ENCODE peak calls at places on chromosomes 13 and 19, in six cellular contexts. One of them, this sample, is unnamed. For H3K4me1, the result is how much of the 10 kb centered on the place peaks cover.

GRCh38 chr13:99873141-99873540 is 98.4 kb downstream of the ZIC5 start:
- DNase-seq in CD8-positive, alpha-beta T cell: no peak
- DNase-seq in fibroblast of lung: no peak
- DNase-seq in tibial artery: no peak
- DNase-seq in neural progenitor cell: no peak
- DNase-seq in Peyer's patch: no peak
- DNase-seq in this sample: no peak

GRCh38 chr13:77479326-77479725 is 56.2 kb upstream of the SCEL start:
- DNase-seq in CD8-positive, alpha-beta T cell: no peak
- DNase-seq in Peyer's patch: no peak
- DNase-seq in fibroblast of lung: no peak
- DNase-seq in neural progenitor cell: no peak
- DNase-seq in tibial artery: no peak
- DNase-seq in this sample: no peak

GRCh38 chr13:75505327-75505726 is 23.4 kb upstream of the TBC1D4 start:
- DNase-seq in tibial artery: no peak
- DNase-seq in neural progenitor cell: no peak
- DNase-seq in fibroblast of lung: no peak
- DNase-seq in CD8-positive, alpha-beta T cell: no peak
- DNase-seq in Peyer's patch: no peak
- DNase-seq in this sample: no peak

GRCh38 chr13:111874981-111875380 is 192.0 kb upstream of the SOX1 start:
- DNase-seq in tibial artery: peak
- DNase-seq in neural progenitor cell: no peak
- DNase-seq in CD8-positive, alpha-beta T cell: no peak
- DNase-seq in Peyer's patch: no peak
- DNase-seq in fibroblast of lung: no peak
- DNase-seq in this sample: no peak

GRCh38 chr13:51525567-51526165 is 58.6 kb upstream of the WDFY2 start:
- DNase-seq in Peyer's patch: no peak
- DNase-seq in tibial artery: no peak
- DNase-seq in fibroblast of lung: no peak
- DNase-seq in neural progenitor cell: no peak
- DNase-seq in CD8-positive, alpha-beta T cell: no peak
- DNase-seq in this sample: no peak

GRCh38 chr13:50230365-50230978 is 215.2 kb downstream of the KCNRG start:
- DNase-seq in neural progenitor cell: no peak
- DNase-seq in CD8-positive, alpha-beta T cell: no peak
- DNase-seq in fibroblast of lung: peak
- DNase-seq in Peyer's patch: no peak
- DNase-seq in tibial artery: no peak
- DNase-seq in this sample: peak

GRCh38 chr13:59533561-59534337 is 630.0 kb downstream of the DIAPH3 start:
- DNase-seq in CD8-positive, alpha-beta T cell: no peak
- DNase-seq in neural progenitor cell: no peak
- DNase-seq in fibroblast of lung: no peak
- DNase-seq in tibial artery: no peak
- DNase-seq in Peyer's patch: no peak
- DNase-seq in this sample: no peak

GRCh38 chr19:10270616-10271394 is at the start of gene ICAM1:
- DNase-seq in fibroblast of lung: peak
- DNase-seq in CD8-positive, alpha-beta T cell: peak
- DNase-seq in tibial artery: peak
- DNase-seq in neural progenitor cell: peak
- DNase-seq in Peyer's patch: peak
- DNase-seq in this sample: peak

GRCh38 chr13:112688560-112689497 is 1.0 kb upstream of the ATP11A start:
- DNase-seq in CD8-positive, alpha-beta T cell: no peak
- DNase-seq in fibroblast of lung: peak
- DNase-seq in tibial artery: peak
- DNase-seq in Peyer's patch: peak
- DNase-seq in neural progenitor cell: peak
- DNase-seq in this sample: peak

GRCh38 chr13:113938716-113939115 is 35.2 kb downstream of the C13orf46 start:
- DNase-seq in tibial artery: no peak
- DNase-seq in fibroblast of lung: peak
- DNase-seq in neural progenitor cell: no peak
- DNase-seq in CD8-positive, alpha-beta T cell: no peak
- DNase-seq in Peyer's patch: no peak
- DNase-seq in this sample: no peak

GRCh38 chr19:737591-738093 is 13.3 kb upstream of the MISP start:
- DNase-seq in CD8-positive, alpha-beta T cell: peak
- DNase-seq in fibroblast of lung: peak
- DNase-seq in tibial artery: no peak
- DNase-seq in neural progenitor cell: peak
- DNase-seq in Peyer's patch: peak
- DNase-seq in this sample: peak

GRCh38 chr13:98827449-98827848 is 75.0 kb upstream of the SLC15A1 start:
- DNase-seq in Peyer's patch: no peak
- DNase-seq in neural progenitor cell: peak
- DNase-seq in CD8-positive, alpha-beta T cell: no peak
- DNase-seq in fibroblast of lung: no peak
- DNase-seq in tibial artery: no peak
- DNase-seq in this sample: peak

GRCh38 chr13:33262069-33262487 is 23.5 kb downstream of the STARD13 start:
- DNase-seq in fibroblast of lung: no peak
- DNase-seq in neural progenitor cell: peak
- DNase-seq in tibial artery: no peak
- DNase-seq in CD8-positive, alpha-beta T cell: no peak
- DNase-seq in Peyer's patch: peak
- DNase-seq in this sample: no peak

GRCh38 chr19:45057444-45057843 is 18.6 kb downstream of the CLASRP start:
- DNase-seq in CD8-positive, alpha-beta T cell: no peak
- DNase-seq in tibial artery: no peak
- DNase-seq in Peyer's patch: no peak
- DNase-seq in neural progenitor cell: no peak
- DNase-seq in fibroblast of lung: no peak
- DNase-seq in this sample: no peak

GRCh38 chr13:59099182-59099950 is 1064.4 kb downstream of the DIAPH3 start:
- DNase-seq in neural progenitor cell: peak
- DNase-seq in Peyer's patch: no peak
- DNase-seq in tibial artery: no peak
- DNase-seq in CD8-positive, alpha-beta T cell: no peak
- DNase-seq in fibroblast of lung: peak
- DNase-seq in this sample: no peak

GRCh38 chr19:43229315-43229714 is 23.9 kb upstream of the PSG4 start:
- DNase-seq in neural progenitor cell: no peak
- DNase-seq in CD8-positive, alpha-beta T cell: no peak
- DNase-seq in Peyer's patch: no peak
- DNase-seq in fibroblast of lung: no peak
- DNase-seq in tibial artery: no peak
- DNase-seq in this sample: peak

GRCh38 chr13:73722120-73722519 is 412.1 kb downstream of the KLF12 start:
- DNase-seq in CD8-positive, alpha-beta T cell: no peak
- DNase-seq in Peyer's patch: no peak
- DNase-seq in neural progenitor cell: no peak
- DNase-seq in tibial artery: no peak
- DNase-seq in fibroblast of lung: peak
- DNase-seq in this sample: no peak

GRCh38 chr13:113119822-113120189 is 2.8 kb upstream of the F10 start:
- DNase-seq in CD8-positive, alpha-beta T cell: no peak
- DNase-seq in Peyer's patch: no peak
- DNase-seq in fibroblast of lung: no peak
- DNase-seq in tibial artery: no peak
- DNase-seq in neural progenitor cell: no peak
- DNase-seq in this sample: no peak

GRCh38 chr13:19586904-19587634 is 25.7 kb upstream of the TPTE2 start:
- DNase-seq in neural progenitor cell: no peak
- DNase-seq in fibroblast of lung: peak
- DNase-seq in Peyer's patch: peak
- DNase-seq in tibial artery: no peak
- DNase-seq in CD8-positive, alpha-beta T cell: peak
- DNase-seq in this sample: no peak

GRCh38 chr13:27201661-27202060 is 30.1 kb upstream of the USP12 start:
- DNase-seq in fibroblast of lung: peak
- DNase-seq in Peyer's patch: no peak
- DNase-seq in neural progenitor cell: no peak
- DNase-seq in CD8-positive, alpha-beta T cell: no peak
- DNase-seq in tibial artery: no peak
- DNase-seq in this sample: no peak

GRCh38 chr13:41552031-41552430 is 94.7 kb downstream of the RGCC start:
- DNase-seq in neural progenitor cell: no peak
- DNase-seq in fibroblast of lung: no peak
- DNase-seq in Peyer's patch: no peak
- DNase-seq in CD8-positive, alpha-beta T cell: no peak
- DNase-seq in tibial artery: no peak
- DNase-seq in this sample: no peak
- H3K4me1 ChIP-seq in neural progenitor cell: under half
- H3K4me1 ChIP-seq in fibroblast of lung: under half
- H3K4me1 ChIP-seq in Peyer's patch: under half
- H3K4me1 ChIP-seq in CD8-positive, alpha-beta T cell: under half
- H3K4me1 ChIP-seq in tibial artery: under half
- H3K4me1 ChIP-seq in this sample: under half

GRCh38 chr13:94431987-94432386 is 47.5 kb downstream of the DCT start:
- DNase-seq in fibroblast of lung: no peak
- DNase-seq in tibial artery: no peak
- DNase-seq in Peyer's patch: no peak
- DNase-seq in neural progenitor cell: no peak
- DNase-seq in CD8-positive, alpha-beta T cell: no peak
- DNase-seq in this sample: no peak

GRCh38 chr13:94431569-94431968 is 47.9 kb downstream of the DCT start:
- DNase-seq in CD8-positive, alpha-beta T cell: no peak
- DNase-seq in tibial artery: no peak
- DNase-seq in fibroblast of lung: peak
- DNase-seq in neural progenitor cell: no peak
- DNase-seq in Peyer's patch: no peak
- DNase-seq in this sample: peak

GRCh38 chr13:94433055-94433947 is 46.2 kb downstream of the DCT start:
- DNase-seq in CD8-positive, alpha-beta T cell: no peak
- DNase-seq in neural progenitor cell: peak
- DNase-seq in fibroblast of lung: no peak
- DNase-seq in tibial artery: no peak
- DNase-seq in Peyer's patch: peak
- DNase-seq in this sample: peak

DNA sequence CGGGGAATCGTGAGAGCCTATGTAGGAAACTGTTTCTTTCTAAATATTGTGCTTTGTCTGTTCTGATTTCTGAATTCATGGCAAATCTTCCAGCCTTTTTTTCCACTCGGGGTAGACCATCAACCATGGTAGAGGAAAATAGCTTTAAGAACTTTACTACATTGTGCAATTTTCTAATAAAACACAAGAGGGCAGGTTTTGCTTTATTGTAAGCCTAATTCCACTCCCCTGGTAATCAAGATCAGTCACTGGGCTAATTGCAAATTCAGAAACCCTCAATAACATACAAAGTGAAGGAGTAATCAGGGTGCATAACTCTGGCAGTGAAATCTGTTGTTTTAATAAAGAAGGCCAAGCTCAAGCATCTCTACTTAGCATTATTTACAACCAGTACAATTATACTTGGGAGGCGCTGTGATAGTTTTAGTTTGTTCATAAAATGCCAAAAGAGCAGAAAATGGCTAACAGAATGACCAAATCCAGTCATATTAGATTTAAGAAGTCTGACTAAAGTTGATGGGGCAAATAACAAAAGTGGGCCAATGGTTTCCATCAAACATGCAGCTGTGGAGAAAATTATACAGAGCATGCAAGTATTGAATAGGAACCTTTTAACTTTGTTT is 43.8 kb downstream of the DCT start:
- DNase-seq in CD8-positive, alpha-beta T cell: no peak
- DNase-seq in fibroblast of lung: peak
- DNase-seq in tibial artery: no peak
- DNase-seq in neural progenitor cell: peak
- DNase-seq in Peyer's patch: no peak
- DNase-seq in this sample: peak
- H3K27ac ChIP-seq in CD8-positive, alpha-beta T cell: no peak
- H3K27ac ChIP-seq in fibroblast of lung: no peak
- H3K27ac ChIP-seq in tibial artery: no peak
- H3K27ac ChIP-seq in neural progenitor cell: no peak
- H3K27ac ChIP-seq in Peyer's patch: no peak
- H3K27ac ChIP-seq in this sample: no peak

DNA sequence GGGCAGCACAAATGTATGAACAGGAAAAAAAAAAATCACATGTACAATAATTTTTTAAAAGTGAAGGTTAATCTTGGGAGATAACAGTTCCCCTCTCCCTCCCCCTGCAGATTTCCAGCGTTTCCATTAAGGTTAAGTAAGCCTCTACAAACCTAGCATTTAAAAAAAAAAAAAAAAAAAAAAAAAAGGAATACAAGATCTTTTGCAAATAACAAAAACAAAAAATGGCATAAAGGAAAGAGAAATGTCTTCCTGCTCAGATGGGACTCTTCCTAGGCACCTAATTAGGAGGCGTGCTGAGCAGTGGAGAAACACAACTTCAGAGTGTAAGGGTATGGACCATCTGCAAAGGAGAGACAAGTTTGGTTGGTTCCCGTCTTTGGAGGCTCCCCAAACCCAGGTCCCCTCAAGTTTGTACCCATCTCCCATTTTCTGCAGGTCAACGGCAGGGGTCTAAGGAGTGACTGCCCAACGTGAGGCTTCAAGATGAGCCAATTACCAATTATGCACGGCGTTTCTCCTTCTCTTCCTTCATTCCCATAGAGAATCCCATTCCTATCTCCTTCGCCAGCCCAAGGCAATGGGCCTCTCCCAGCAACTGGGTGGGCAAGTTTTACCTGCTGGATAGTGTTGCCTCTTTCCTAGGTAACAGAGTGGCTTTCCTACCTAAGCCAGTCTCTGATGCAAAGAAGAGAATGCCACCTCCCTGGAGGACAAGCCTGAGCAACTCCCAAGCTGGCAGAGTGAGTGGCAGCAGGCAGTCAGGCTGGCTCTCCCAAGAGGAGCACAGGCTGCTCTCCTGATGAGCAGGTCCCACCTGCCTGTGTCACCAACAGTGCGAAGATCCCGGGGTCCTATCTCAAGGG is 5.1 kb upstream of the ECH1 start:
- DNase-seq in Peyer's patch: no peak
- DNase-seq in CD8-positive, alpha-beta T cell: no peak
- DNase-seq in neural progenitor cell: no peak
- DNase-seq in tibial artery: no peak
- DNase-seq in fibroblast of lung: no peak
- DNase-seq in this sample: no peak
- H3K4me1 ChIP-seq in Peyer's patch: under half
- H3K4me1 ChIP-seq in CD8-positive, alpha-beta T cell: under half
- H3K4me1 ChIP-seq in neural progenitor cell: under half
- H3K4me1 ChIP-seq in tibial artery: under half
- H3K4me1 ChIP-seq in fibroblast of lung: under half
- H3K4me1 ChIP-seq in this sample: under half

GRCh38 chr13:44156294-44156658 is 217.3 kb upstream of the SERP2 start:
- DNase-seq in CD8-positive, alpha-beta T cell: no peak
- DNase-seq in fibroblast of lung: no peak
- DNase-seq in neural progenitor cell: no peak
- DNase-seq in Peyer's patch: no peak
- DNase-seq in tibial artery: no peak
- DNase-seq in this sample: no peak
- H3K27ac ChIP-seq in CD8-positive, alpha-beta T cell: no peak
- H3K27ac ChIP-seq in fibroblast of lung: no peak
- H3K27ac ChIP-seq in neural progenitor cell: no peak
- H3K27ac ChIP-seq in Peyer's patch: no peak
- H3K27ac ChIP-seq in tibial artery: peak
- H3K27ac ChIP-seq in this sample: peak